ENCODE peak calls at places on chromosomes 2 and 18, in four cellular contexts. W is upper lobe of left lung, H is HCT116, F is right lobe of liver. L is an unnamed sample.

GRCh38 chr18:78642561-78643398 is 336.8 kb upstream of the SALL3 start:
- ATAC-seq in W (peak; percentile 26), H (no peak), F (no peak), L (no peak)

GRCh38 chr18:75106746-75107145 is 102.2 kb downstream of the PTGR3 start:
- ATAC-seq in W (no peak), H (no peak), F (no peak), L (no peak)

GRCh38 chr18:50734342-50734741 is 85.5 kb downstream of the MRO start:
- ATAC-seq in W (no peak), H (no peak), F (no peak), L (no peak)

GRCh38 chr2:167331636-167332232 is 443.5 kb downstream of the XIRP2 start:
- ATAC-seq in W (no peak), H (peak; percentile 76), F (peak; percentile 20), L (no peak)

GRCh38 chr2:217856871-217857270 is 145.9 kb downstream of the TNS1 start:
- ATAC-seq in W (no peak), H (no peak), F (no peak), L (no peak)

GRCh38 chr2:217953531-217953932 is 49.3 kb downstream of the TNS1 start:
- ATAC-seq in W (no peak), H (no peak), F (no peak), L (peak; percentile 72)

GRCh38 chr2:43032248-43032893 is 194.0 kb downstream of the ZFP36L2 start:
- ATAC-seq in W (peak; percentile 73), H (no peak), F (peak; percentile 37), L (peak; percentile 84)

GRCh38 chr2:159849160-159849813 is 51.3 kb upstream of the CD302 start:
- ATAC-seq in W (peak; percentile 44), H (no peak), F (no peak), L (no peak)

GRCh38 chr2:38353402-38353801 is 23.7 kb downstream of the ATL2 start:
- ATAC-seq in W (no peak), H (no peak), F (no peak), L (no peak)

GRCh38 chr2:181371195-181371594 is 86.0 kb upstream of the ITGA4 start:
- ATAC-seq in W (no peak), H (no peak), F (no peak), L (no peak)

GRCh38 chr2:219514196-219514761 is at the start of gene ASIC4:
- ATAC-seq in W (no peak), H (no peak), F (no peak), L (no peak)

GRCh38 chr2:165778653-165779451 is 15.2 kb downstream of the GALNT3 start:
- ATAC-seq in W (peak; percentile 43), H (peak; percentile 46), F (peak; percentile 83), L (no peak)

GRCh38 chr18:33446604-33447003 is 6.1 kb upstream of the CCDC178 start:
- ATAC-seq in W (no peak), H (no peak), F (no peak), L (no peak)

GRCh38 chr2:142878061-142878741 is 737 bp downstream of the KYNU start:
- ATAC-seq in W (no peak), H (no peak), F (no peak), L (no peak)

GRCh38 chr2:236730393-236730792 is 160.8 kb downstream of the ACKR3 start:
- ATAC-seq in W (no peak), H (no peak), F (peak; percentile 84), L (no peak)

GRCh38 chr2:25855065-25855464 is 23.2 kb downstream of the ASXL2 start:
- ATAC-seq in W (no peak), H (no peak), F (no peak), L (no peak)

GRCh38 chr18:62033207-62033606 is 140.4 kb upstream of the RNF152 start:
- ATAC-seq in W (no peak), H (no peak), F (no peak), L (no peak)

GRCh38 chr2:64837925-64838641 is 151.1 kb upstream of the SLC1A4 start:
- ATAC-seq in W (peak; percentile 63), H (peak; percentile 37), F (peak; percentile 50), L (no peak)

GRCh38 chr2:96251721-96252292 is 14.0 kb downstream of the TMEM127 start:
- ATAC-seq in W (peak; percentile 45), H (peak; percentile 88), F (peak; percentile 66), L (peak; percentile 54)

GRCh38 chr2:17749753-17750438 is 3.7 kb downstream of the SMC6 start:
- ATAC-seq in W (no peak), H (no peak), F (no peak), L (no peak)

GRCh38 chr2:9238927-9239326 is 32.3 kb downstream of the ASAP2 start:
- ATAC-seq in W (no peak), H (no peak), F (no peak), L (no peak)

GRCh38 chr2:9235388-9236344 is 29.1 kb downstream of the ASAP2 start:
- ATAC-seq in W (peak; percentile 6), H (no peak), F (peak; percentile 30), L (peak; percentile 9)

GRCh38 chr2:9237831-9238230 is 31.2 kb downstream of the ASAP2 start:
- ATAC-seq in W (no peak), H (no peak), F (no peak), L (no peak)

GRCh38 chr2:9234680-9235387 is 28.2 kb downstream of the ASAP2 start:
- ATAC-seq in W (peak; percentile 52), H (peak; percentile 72), F (peak; percentile 62), L (peak; percentile 50)

DNA sequence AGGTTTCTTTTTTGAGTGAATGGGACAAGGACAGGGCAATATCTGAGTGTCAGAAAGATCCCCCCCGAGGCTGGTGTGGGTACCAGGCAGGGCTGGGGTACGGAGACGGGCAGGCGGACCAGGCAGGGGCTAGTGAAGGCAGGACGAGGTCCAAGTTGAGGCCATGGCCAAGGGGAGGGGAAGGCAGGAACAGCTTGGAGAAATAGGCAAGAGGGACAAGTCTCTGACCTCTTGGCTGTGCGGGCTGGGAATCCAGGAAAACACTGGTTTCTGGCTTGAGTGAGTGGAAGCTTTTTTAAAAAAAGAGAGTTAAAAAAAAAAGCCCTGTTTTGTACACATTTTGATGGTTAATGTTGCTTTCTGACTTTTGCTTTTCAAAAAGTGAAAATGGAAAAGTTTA is 30.3 kb downstream of the ASAP2 start:
- ATAC-seq in W (no peak), H (no peak), F (peak; percentile 42), L (no peak)
- H3K4me1 ChIP-seq in W (peaks cover 66% of the 10 kb centered on the region), H (peaks cover 73% of the 10 kb centered on the region), F (no peaks in the 10 kb centered on the region), L (no peaks in the 10 kb centered on the region)

DNA sequence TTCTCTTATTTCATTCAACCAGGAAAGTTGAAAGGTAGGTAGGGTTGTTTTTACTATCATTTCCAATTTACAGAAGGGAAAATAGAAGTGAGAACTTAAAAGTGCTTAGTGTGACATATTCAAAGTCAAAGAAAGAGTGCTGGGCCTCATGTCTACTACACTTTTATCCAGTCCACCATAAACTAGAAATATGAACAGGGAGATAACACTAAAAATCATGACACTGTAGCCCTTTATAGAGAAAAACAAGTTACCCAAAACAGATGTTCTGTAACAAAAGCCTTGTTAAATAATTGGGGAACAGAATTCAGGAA is 20.4 kb downstream of the SLC40A1 start:
- ATAC-seq in W (no peak), H (no peak), F (no peak), L (no peak)
- H3K4me1 ChIP-seq in W (peaks cover 37% of the 10 kb centered on the region), H (no peaks in the 10 kb centered on the region), F (peaks cover 71% of the 10 kb centered on the region), L (peaks cover 88% of the 10 kb centered on the region)

DNA sequence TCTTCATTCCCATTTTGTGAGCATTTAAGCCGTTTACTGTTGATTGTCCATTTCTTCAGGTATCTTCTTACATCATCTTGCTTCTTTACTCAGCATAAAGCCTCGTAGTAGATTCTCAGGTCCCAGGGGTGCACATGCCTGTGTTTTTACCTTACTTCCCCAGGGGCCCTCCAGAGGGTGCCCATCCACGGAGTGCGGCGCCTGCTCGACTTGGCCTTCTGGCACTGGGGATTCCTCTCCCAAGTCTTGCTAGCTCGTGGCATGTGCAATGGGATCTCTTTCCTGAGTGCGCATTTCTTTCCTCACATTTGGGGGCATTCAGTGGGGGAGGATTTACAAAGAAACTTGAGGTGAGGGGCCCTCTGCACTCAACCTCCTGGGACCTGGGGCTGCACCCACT is 148.1 kb downstream of the AGAP1 start:
- ATAC-seq in W (no peak), H (peak; percentile 47), F (no peak), L (no peak)
- H3K4me1 ChIP-seq in W (peaks cover 28% of the 10 kb centered on the region), H (peaks cover 13% of the 10 kb centered on the region), F (no peaks in the 10 kb centered on the region), L (peaks cover 76% of the 10 kb centered on the region)

GRCh38 chr2:54603357-54603756 is 120.1 kb upstream of the EML6 start:
- ATAC-seq in W (no peak), H (no peak), F (peak; percentile 56), L (no peak)
- H3K4me1 ChIP-seq in W (peaks cover 84% of the 10 kb centered on the region), H (peaks cover 15% of the 10 kb centered on the region), F (peaks cover 78% of the 10 kb centered on the region), L (peaks cover 15% of the 10 kb centered on the region)

GRCh38 chr2:158113896-158114295 is 12.2 kb downstream of the UPP2 start:
- ATAC-seq in W (no peak), H (no peak), F (peak; percentile 47), L (no peak)
- H3K4me1 ChIP-seq in W (no peaks in the 10 kb centered on the region), H (no peaks in the 10 kb centered on the region), F (peaks cover 3% of the 10 kb centered on the region), L (no peaks in the 10 kb centered on the region)

GRCh38 chr2:130756721-130757195 is 1.4 kb downstream of the AMER3 start:
- ATAC-seq in W (no peak), H (no peak), F (no peak), L (no peak)

GRCh38 chr2:130749641-130750040 is 5.7 kb upstream of the AMER3 start:
- ATAC-seq in W (no peak), H (no peak), F (no peak), L (no peak)

GRCh38 chr2:130755234-130756040 is at the start of gene AMER3:
- ATAC-seq in W (peak; percentile 14), H (no peak), F (peak; percentile 46), L (no peak)

GRCh38 chr2:130756041-130756720 is 841 bp downstream of the AMER3 start:
- ATAC-seq in W (peak; percentile 58), H (no peak), F (peak; percentile 42), L (no peak)

DNA sequence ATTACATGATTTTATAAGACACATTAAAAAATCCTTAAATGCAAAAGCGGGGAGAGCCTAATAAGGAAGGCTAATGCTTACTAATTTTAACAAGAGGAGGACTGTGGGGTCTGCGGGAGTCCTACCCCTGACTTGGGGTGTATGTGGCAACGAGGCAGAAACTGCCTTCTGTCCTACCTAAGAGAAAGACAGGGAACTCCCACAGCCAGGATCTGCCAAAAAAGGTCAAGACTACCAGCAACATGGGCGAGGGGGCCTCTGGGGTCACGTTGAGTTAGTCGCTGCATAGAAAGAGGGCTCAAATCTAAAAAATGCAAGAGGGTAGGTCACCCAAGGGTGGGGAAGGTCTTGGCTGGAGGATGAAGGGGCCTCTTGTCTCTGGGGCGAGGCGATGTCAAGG is 529 bp upstream of the AMER3 start:
- ATAC-seq in W (no peak), H (no peak), F (no peak), L (no peak)
- H3K4me1 ChIP-seq in W (peaks cover 5% of the 10 kb centered on the region), H (no peaks in the 10 kb centered on the region), F (no peaks in the 10 kb centered on the region), L (peaks cover 3% of the 10 kb centered on the region)